ENCODE peak calls at places on chromosomes 5 and 9, in nine cellular contexts. U, A, F, K, R, B, O, P and X are unnamed samples.

GRCh38 chr9:18905033-18905882 is 127.8 kb downstream of the SAXO1 start:
- DNase-seq in U (no peak), A (no peak), F (no peak), K (no peak), R (peak; percentile 53), B (no peak), O (no peak), P (no peak), X (no peak)

GRCh38 chr5:51326844-51327243 is 56.4 kb upstream of the ISL1 start:
- DNase-seq in U (no peak), A (no peak), F (no peak), K (no peak), R (no peak), B (no peak), O (no peak), P (no peak), X (no peak)

GRCh38 chr5:178688551-178688950 is 41.9 kb downstream of the ZNF354A start:
- DNase-seq in U (no peak), A (no peak), F (no peak), K (no peak), R (peak; percentile 84), B (no peak), O (no peak), P (no peak), X (no peak)

GRCh38 chr5:135179308-135179980 is 145.4 kb upstream of the PITX1 start:
- DNase-seq in U (no peak), A (no peak), F (no peak), K (no peak), R (no peak), B (no peak), O (no peak), P (no peak), X (no peak)

GRCh38 chr5:67805666-67806348 is 409.7 kb upstream of the PIK3R1 start:
- DNase-seq in U (no peak), A (no peak), F (no peak), K (no peak), R (no peak), B (no peak), O (no peak), P (no peak), X (peak; percentile 14)

GRCh38 chr9:128553695-128554094 is 1.3 kb downstream of the SPTAN1 start:
- DNase-seq in U (peak; percentile 73), A (no peak), F (no peak), K (no peak), R (peak; percentile 25), B (no peak), O (no peak), P (no peak), X (no peak)

GRCh38 chr9:69379250-69379982 is 54.4 kb downstream of the ENTREP1 start:
- DNase-seq in U (no peak), A (no peak), F (peak; percentile 58), K (no peak), R (peak; percentile 79), B (no peak), O (no peak), P (no peak), X (no peak)

GRCh38 chr5:554284-554988 is 30.2 kb upstream of the SLC9A3 start:
- DNase-seq in U (no peak), A (no peak), F (no peak), K (no peak), R (no peak), B (peak; percentile 4), O (no peak), P (no peak), X (no peak)

DNA sequence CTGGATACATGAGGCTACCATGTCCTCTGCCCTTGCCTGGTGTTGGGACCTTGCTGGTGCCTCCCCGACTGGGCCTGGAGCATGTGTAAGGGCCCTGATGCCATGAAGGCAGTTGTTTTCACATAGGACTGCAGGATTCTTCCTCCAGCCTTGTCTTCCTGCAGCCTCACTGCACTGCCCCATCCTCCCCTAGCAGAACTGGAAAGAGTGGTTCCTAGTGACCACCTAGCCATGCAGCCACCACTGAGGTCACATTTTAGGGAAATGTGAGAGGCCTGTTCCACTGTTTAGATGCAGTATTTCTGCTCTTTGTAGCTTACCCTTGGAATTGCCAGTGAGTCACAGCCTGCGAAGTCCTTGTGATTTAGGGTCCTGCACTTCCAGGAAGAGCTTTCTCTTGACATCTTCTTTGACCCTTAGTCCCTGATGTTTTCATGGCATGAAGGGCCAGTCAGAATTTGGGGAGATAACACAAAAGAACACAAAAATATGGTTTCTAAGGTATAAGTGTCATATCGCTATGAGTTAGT is 24.2 kb upstream of the TNFAIP8 start:
- DNase-seq in U (no peak), A (no peak), F (no peak), K (no peak), R (no peak), B (no peak), O (no peak), P (no peak), X (no peak)
- H3K4me1 ChIP-seq in U (peaks cover 52% of the 10 kb centered on the region), A (peaks cover 36% of the 10 kb centered on the region), F (peaks cover 2% of the 10 kb centered on the region), K (no peaks in the 10 kb centered on the region), R (peaks cover 3% of the 10 kb centered on the region), B (no peaks in the 10 kb centered on the region), O (peaks cover 70% of the 10 kb centered on the region), P (peaks cover 32% of the 10 kb centered on the region), X (peaks cover 3% of the 10 kb centered on the region)

GRCh38 chr5:55220433-55221185 is 6.5 kb downstream of the MCIDAS start:
- DNase-seq in U (no peak), A (no peak), F (no peak), K (peak; percentile 50), R (no peak), B (no peak), O (no peak), P (no peak), X (no peak)

GRCh38 chr5:55222061-55222818 is 4.9 kb downstream of the MCIDAS start:
- DNase-seq in U (no peak), A (no peak), F (no peak), K (no peak), R (no peak), B (no peak), O (no peak), P (no peak), X (no peak)

GRCh38 chr5:55218966-55219365 is 8.1 kb downstream of the MCIDAS start:
- DNase-seq in U (peak; percentile 66), A (no peak), F (no peak), K (no peak), R (peak; percentile 79), B (no peak), O (no peak), P (no peak), X (no peak)

GRCh38 chr5:55222819-55223124 is 4.3 kb downstream of the MCIDAS start:
- DNase-seq in U (no peak), A (no peak), F (no peak), K (no peak), R (no peak), B (no peak), O (no peak), P (no peak), X (no peak)

GRCh38 chr5:55219770-55220169 is 7.3 kb downstream of the MCIDAS start:
- DNase-seq in U (no peak), A (no peak), F (no peak), K (no peak), R (no peak), B (no peak), O (no peak), P (no peak), X (no peak)
- H3K27me3 ChIP-seq in U (no peaks in the 10 kb centered on the region), A (no peaks in the 10 kb centered on the region), F (peaks cover 78% of the 10 kb centered on the region), K (no peaks in the 10 kb centered on the region), R (no peaks in the 10 kb centered on the region), B (peaks cover 2% of the 10 kb centered on the region), O (no peaks in the 10 kb centered on the region), P (peaks cover 23% of the 10 kb centered on the region), X (no peaks in the 10 kb centered on the region)

DNA sequence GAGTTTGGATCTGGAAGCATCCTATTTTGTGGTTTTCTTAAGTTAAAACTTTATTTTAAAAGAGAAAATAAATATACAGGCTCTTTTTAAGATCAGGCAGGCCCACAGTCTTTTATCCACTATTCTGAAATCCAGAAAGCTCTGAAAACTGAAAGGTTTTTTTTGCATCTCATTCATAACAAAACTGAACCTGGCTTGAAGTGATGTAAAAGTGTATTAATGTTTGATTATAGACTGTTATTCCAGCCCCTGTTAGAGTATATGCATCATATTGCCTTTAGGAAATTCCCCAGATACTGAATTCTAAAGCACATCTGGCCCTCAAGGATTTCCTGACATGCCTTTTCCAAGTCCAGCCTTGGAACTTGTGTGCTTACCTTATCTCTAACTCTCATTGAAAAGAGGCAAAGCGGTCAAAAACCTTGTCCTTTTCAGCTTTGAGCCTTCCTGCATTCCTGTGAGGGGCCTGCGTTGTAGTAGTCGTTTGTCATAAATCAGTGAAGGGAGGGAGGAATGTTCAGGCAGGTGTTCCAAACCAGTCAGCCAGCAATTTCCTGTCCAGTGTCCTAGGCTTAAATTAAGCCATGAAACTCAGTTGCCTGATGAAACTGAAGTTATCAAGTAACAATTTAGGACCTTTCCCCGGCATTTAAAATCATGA is 110.4 kb downstream of the TLE4 start:
- DNase-seq in U (no peak), A (no peak), F (no peak), K (no peak), R (no peak), B (no peak), O (no peak), P (no peak), X (no peak)
- H3K9me3 ChIP-seq in U (no peaks in the 10 kb centered on the region), A (no peaks in the 10 kb centered on the region), F (no peaks in the 10 kb centered on the region), K (no peaks in the 10 kb centered on the region), R (no peaks in the 10 kb centered on the region), B (no peaks in the 10 kb centered on the region), O (no peaks in the 10 kb centered on the region), P (no peaks in the 10 kb centered on the region), X (no peaks in the 10 kb centered on the region)

GRCh38 chr5:157915638-157916037 is 56.7 kb upstream of the CLINT1 start:
- DNase-seq in U (no peak), A (no peak), F (peak; percentile 96), K (peak; percentile 91), R (peak; percentile 23), B (peak; percentile 74), O (no peak), P (peak; percentile 43), X (peak; percentile 51)

GRCh38 chr5:157920828-157921170 is 61.9 kb upstream of the CLINT1 start:
- DNase-seq in U (no peak), A (no peak), F (no peak), K (no peak), R (no peak), B (no peak), O (no peak), P (no peak), X (no peak)

GRCh38 chr5:157914389-157914788 is 55.4 kb upstream of the CLINT1 start:
- DNase-seq in U (no peak), A (no peak), F (no peak), K (no peak), R (no peak), B (no peak), O (no peak), P (no peak), X (no peak)

GRCh38 chr5:157918811-157919742 is 60.1 kb upstream of the CLINT1 start:
- DNase-seq in U (no peak), A (no peak), F (no peak), K (no peak), R (no peak), B (no peak), O (no peak), P (no peak), X (no peak)

DNA sequence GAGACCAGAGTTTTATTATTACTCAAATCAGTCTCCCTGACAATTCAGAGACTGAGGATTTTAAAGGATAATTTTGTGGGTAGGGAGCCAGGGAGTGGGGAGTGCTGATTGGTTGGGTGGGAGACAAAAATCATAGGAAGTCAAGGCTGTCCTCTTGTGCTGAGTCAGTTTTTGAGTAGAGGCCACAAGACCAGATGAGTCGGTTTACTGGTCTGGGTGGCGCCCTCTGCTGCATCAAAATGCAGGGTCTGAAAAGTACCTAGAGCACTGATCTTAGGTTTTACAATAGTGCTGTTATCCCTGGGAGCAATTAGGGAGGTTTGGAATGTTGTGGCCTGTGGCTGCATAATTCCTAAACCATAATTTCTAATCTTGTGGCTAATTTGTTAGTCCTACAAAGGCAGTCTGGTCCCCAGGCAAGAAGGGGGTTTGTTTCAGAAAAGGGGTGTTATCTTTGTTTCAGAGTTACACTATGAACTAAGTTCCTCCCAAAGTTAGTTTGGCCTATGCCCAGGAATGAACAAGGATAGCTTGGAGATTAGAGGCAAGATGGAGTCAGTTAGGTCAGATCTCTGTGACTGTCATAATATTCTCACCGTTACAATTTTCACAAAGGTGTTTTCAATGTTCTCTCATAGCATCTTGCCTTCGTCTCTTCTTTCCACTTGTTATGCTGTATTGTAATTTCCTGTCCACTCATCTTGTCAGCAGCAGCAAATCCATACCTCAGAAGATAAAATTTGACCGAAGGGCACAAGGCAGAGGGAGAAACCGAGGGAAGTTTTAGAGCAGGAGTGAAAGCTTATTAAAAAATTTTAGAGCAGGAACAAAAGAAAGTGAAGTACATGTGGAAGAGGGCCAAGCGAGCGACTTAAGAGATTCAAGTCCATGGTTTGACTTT is 59.2 kb upstream of the CLINT1 start:
- DNase-seq in U (peak; percentile 84), A (peak; percentile 24), F (peak; percentile 51), K (peak; percentile 78), R (peak; percentile 92), B (peak; percentile 52), O (peak; percentile 21), P (no peak), X (peak; percentile 82)
- H3K4me1 ChIP-seq in U (no peaks in the 10 kb centered on the region), A (no peaks in the 10 kb centered on the region), F (peaks cover 25% of the 10 kb centered on the region), K (peaks cover 2% of the 10 kb centered on the region), R (peaks cover 3% of the 10 kb centered on the region), B (peaks cover 5% of the 10 kb centered on the region), O (peaks cover 11% of the 10 kb centered on the region), P (peaks cover 18% of the 10 kb centered on the region), X (peaks cover 55% of the 10 kb centered on the region)